ENCODE peak calls at places on chromosomes 11 and 22, in eight cellular contexts. I, P, G, X, R, Y, L and T are unnamed samples.

GRCh38 chr11:79198898-79199250 is 242.0 kb downstream of the TENM4 start:
- DNase-seq in G (no peak), L (no peak), I (no peak), P (peak), X (no peak), R (no peak), Y (peak), T (no peak)

GRCh38 chr22:20811971-20812660 is 38.2 kb downstream of the SERPIND1 start:
- DNase-seq in X (no peak), L (no peak), Y (no peak), G (no peak), R (no peak), I (no peak), P (no peak), T (no peak)

GRCh38 chr22:38203090-38203810 is 1.5 kb downstream of the MAFF start:
- DNase-seq in P (peak), Y (peak), I (peak), R (peak), G (no peak), X (no peak), L (no peak), T (peak)

GRCh38 chr11:125593113-125593761 is 585 bp downstream of the STT3A start:
- DNase-seq in G (no peak), R (no peak), Y (no peak), L (no peak), I (no peak), X (no peak), P (no peak), T (no peak)

GRCh38 chr11:69705246-69705856 is 1.5 kb upstream of the FGF19 start:
- DNase-seq in G (no peak), L (no peak), Y (no peak), P (no peak), X (no peak), I (peak), R (no peak), T (no peak)

GRCh38 chr11:77560605-77561004 is 29.1 kb upstream of the AQP11 start:
- DNase-seq in Y (no peak), X (no peak), P (no peak), I (no peak), L (no peak), G (no peak), R (no peak), T (peak)

GRCh38 chr11:116373107-116373506 is 399.7 kb downstream of the BUD13 start:
- DNase-seq in G (no peak), P (no peak), I (peak), R (no peak), X (no peak), Y (no peak), L (no peak), T (no peak)

GRCh38 chr11:66674964-66675602 is 2.6 kb downstream of the RBM4B start:
- DNase-seq in X (no peak), I (no peak), R (no peak), Y (no peak), L (no peak), G (no peak), P (no peak), T (no peak)

GRCh38 chr11:20131744-20132666 is 28.3 kb downstream of the DBX1 start:
- DNase-seq in R (peak), G (peak), P (peak), X (no peak), L (peak), Y (peak), I (peak), T (peak)

GRCh38 chr22:22710719-22711531 is 66.5 kb downstream of the GGTLC2 start:
- DNase-seq in P (peak), I (peak), G (peak), X (no peak), Y (peak), L (peak), R (peak), T (peak)

GRCh38 chr22:41308544-41308947 is 7.2 kb downstream of the ZC3H7B start:
- DNase-seq in X (no peak), L (peak), R (no peak), P (no peak), Y (no peak), I (no peak), G (no peak), T (no peak)

GRCh38 chr11:122115520-122116343 is at the start of gene BLID:
- DNase-seq in G (peak), I (peak), X (no peak), P (peak), R (peak), L (peak), Y (peak), T (peak)

GRCh38 chr11:122113836-122114235 is 2.2 kb downstream of the BLID start:
- DNase-seq in I (no peak), Y (no peak), X (no peak), G (no peak), R (no peak), L (no peak), P (no peak), T (no peak)

GRCh38 chr11:122114976-122115375 is 1.0 kb downstream of the BLID start:
- DNase-seq in L (no peak), X (no peak), R (no peak), I (no peak), Y (no peak), G (no peak), P (no peak), T (no peak)

GRCh38 chr11:122120096-122120495 is 4.1 kb upstream of the BLID start:
- DNase-seq in P (no peak), G (no peak), X (no peak), I (no peak), Y (no peak), L (no peak), R (no peak), T (no peak)

GRCh38 chr11:122116591-122116990 is 576 bp upstream of the BLID start:
- DNase-seq in X (no peak), R (no peak), Y (no peak), G (no peak), I (no peak), P (no peak), L (no peak), T (no peak)
- H3K4me3 ChIP-seq in X (no peak), R (no peak), Y (no peak), G (no peak), I (no peak), P (no peak), L (no peak), T (no peak)

DNA sequence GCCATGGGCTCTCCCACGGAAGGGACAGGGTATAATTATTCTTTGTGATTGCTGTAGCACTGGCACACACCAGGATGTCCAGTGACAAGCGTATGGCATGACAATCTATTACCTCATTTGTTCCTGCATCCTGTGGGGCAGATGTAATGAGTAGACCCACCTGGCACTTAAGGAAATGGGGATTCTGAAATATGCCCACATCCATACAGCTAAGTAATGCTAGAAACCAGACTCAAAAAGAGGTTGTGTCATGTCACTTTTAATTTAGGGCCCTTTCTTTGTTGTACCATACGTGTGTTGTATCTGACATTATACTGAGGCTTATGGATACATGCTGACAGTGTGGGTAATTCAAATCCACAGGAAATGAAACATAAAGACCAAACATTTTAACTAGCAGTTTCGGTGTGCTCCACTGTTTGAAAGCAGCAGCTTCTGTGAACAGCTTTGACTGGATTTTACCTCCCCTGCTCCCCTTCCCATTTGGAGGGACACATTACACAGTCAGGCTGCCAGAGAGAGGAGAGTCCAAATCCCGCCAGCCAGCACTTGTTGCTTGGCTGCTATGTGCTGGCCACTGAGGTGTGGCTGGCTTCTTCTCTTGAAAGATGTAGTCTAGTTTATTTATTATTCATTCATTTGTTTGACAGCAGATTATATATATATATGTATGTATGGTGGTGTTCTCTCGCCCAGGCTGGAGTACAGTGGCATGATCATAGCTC is 21.3 kb downstream of the GRAMD1B start:
- DNase-seq in G (no peak), R (no peak), X (no peak), Y (no peak), I (no peak), L (no peak), P (peak), T (no peak)
- H3K27ac ChIP-seq in G (peak), R (no peak), X (no peak), Y (no peak), I (no peak), L (no peak), P (no peak), T (peak)

GRCh38 chr11:62322524-62322923 is 14.7 kb upstream of the ASRGL1 start:
- DNase-seq in L (no peak), Y (no peak), X (no peak), I (no peak), G (no peak), P (no peak), R (no peak), T (no peak)

GRCh38 chr11:62324738-62325556 is 12.3 kb upstream of the ASRGL1 start:
- DNase-seq in P (peak), X (no peak), Y (peak), G (peak), R (no peak), L (no peak), I (peak), T (peak)
- H3K4me3 ChIP-seq in P (no peak), X (no peak), Y (no peak), G (no peak), R (no peak), L (no peak), I (no peak), T (no peak)

DNA sequence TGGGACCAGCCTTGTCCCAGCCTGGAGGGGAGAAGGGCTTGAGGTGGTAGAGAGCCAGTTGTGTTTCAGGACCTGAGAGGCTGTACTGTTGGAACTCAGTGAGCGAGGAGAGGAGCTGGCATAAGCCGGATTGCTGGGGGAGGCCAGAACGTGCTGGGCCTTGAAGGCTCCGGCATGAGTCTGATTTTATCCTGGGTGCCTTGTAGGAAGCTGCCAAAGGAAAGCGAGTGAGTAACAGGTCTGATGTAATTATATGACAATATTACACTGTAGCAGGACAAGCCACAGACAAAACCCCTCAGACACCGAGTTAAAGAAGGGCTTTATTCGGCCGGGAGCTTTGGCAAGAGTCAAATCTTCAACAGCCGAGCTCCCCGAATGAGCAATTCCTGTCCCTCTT is 17.2 kb downstream of the AP2A2 start:
- DNase-seq in G (no peak), P (peak), L (no peak), I (peak), R (no peak), X (no peak), Y (no peak), T (no peak)
- H3K27ac ChIP-seq in G (no peak), P (no peak), L (no peak), I (peak), R (no peak), X (no peak), Y (no peak), T (no peak)

GRCh38 chr11:71931245-71931602 is 2.4 kb downstream of the RNF121 start:
- DNase-seq in P (no peak), G (no peak), X (no peak), I (no peak), Y (no peak), R (no peak), L (no peak), T (no peak)

GRCh38 chr11:71929491-71929890 is 645 bp downstream of the RNF121 start:
- DNase-seq in G (no peak), Y (no peak), L (no peak), X (no peak), P (no peak), R (no peak), I (no peak), T (no peak)

GRCh38 chr11:71927813-71928738 is at the start of gene XNDC1N:
- DNase-seq in L (peak), R (peak), P (peak), X (no peak), I (peak), G (peak), Y (no peak), T (peak)

GRCh38 chr11:71928739-71929443 is at the start of gene RNF121:
- DNase-seq in X (peak), P (peak), I (peak), G (peak), L (peak), Y (peak), R (peak), T (peak)

DNA sequence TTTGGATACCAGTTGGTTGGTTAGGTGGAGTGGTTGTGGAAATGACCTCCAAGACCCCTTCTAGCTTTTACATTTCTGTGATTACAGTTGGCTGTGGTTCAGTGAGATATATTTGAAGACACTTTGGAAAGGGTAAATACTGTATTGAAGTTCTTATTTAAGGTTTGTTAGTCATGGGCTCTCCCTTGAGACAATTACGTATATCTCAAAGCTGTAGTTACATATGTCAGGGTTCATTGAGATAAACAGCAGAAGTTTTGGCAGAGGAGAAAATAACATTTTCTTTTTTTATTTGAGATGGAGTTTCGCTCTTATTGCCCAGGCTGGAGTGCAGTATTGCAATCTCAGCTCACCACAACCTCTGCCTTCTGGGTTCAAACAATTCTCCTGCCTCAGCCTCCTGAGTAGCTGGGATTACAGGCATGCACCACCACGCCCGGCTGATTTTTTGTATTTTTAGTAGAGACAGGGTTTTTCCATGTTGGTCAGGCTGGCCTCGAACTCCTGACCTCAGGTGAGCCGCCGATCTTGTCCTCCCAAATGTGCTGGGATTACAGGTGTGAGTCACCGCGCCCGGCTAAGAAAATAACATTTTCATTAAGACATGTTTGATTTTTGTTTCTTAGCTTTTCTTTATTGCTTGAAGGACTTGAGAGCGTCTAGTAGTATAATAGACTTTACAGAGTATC is 1.9 kb downstream of the RNF121 start:
- DNase-seq in G (no peak), X (no peak), Y (no peak), I (no peak), L (no peak), P (no peak), R (no peak), T (no peak)
- H3K4me3 ChIP-seq in G (no peak), X (no peak), Y (no peak), I (no peak), L (peak), P (no peak), R (no peak), T (no peak)

GRCh38 chr11:48018561-48019229 is 38.3 kb downstream of the PTPRJ start:
- DNase-seq in P (no peak), R (no peak), L (no peak), G (no peak), I (peak), Y (no peak), X (no peak), T (no peak)
- H3K27ac ChIP-seq in P (peak), R (no peak), L (no peak), G (no peak), I (peak), Y (no peak), X (peak), T (peak)

GRCh38 chr11:130404727-130405126 is 23.7 kb downstream of the ADAMTS8 start:
- DNase-seq in X (no peak), P (no peak), I (no peak), G (no peak), Y (no peak), R (no peak), L (no peak), T (no peak)

GRCh38 chr11:130405428-130405827 is 23.0 kb downstream of the ADAMTS8 start:
- DNase-seq in X (no peak), L (no peak), P (no peak), I (no peak), Y (no peak), R (no peak), G (no peak), T (no peak)

GRCh38 chr11:130403301-130403804 is 25.1 kb downstream of the ADAMTS8 start:
- DNase-seq in L (peak), P (no peak), I (no peak), R (peak), Y (no peak), G (peak), X (no peak), T (peak)

GRCh38 chr11:130400793-130401483 is 27.5 kb downstream of the ADAMTS8 start:
- DNase-seq in X (no peak), R (no peak), I (no peak), G (no peak), Y (no peak), L (no peak), P (no peak), T (no peak)

GRCh38 chr11:130403967-130404366 is 24.4 kb downstream of the ADAMTS8 start:
- DNase-seq in I (no peak), Y (no peak), X (no peak), G (no peak), P (no peak), L (no peak), R (no peak), T (no peak)
- H3K4me3 ChIP-seq in I (no peak), Y (no peak), X (no peak), G (no peak), P (no peak), L (no peak), R (no peak), T (no peak)